ENCODE peak calls at places on chromosome 18, in four cellular contexts. One of them, this sample, is unnamed.

GRCh38 chr18:12278765-12279682 is 24.9 kb downstream of the CIDEA start:
- DNase-seq in body of pancreas: peak
- DNase-seq in astrocyte of the hippocampus: peak
- DNase-seq in glomerular endothelial cell: peak
- DNase-seq in this sample: peak

GRCh38 chr18:12159446-12159845 is 65.8 kb downstream of the ANKRD62 start:
- DNase-seq in glomerular endothelial cell: no peak
- DNase-seq in astrocyte of the hippocampus: no peak
- DNase-seq in body of pancreas: no peak
- DNase-seq in this sample: no peak

GRCh38 chr18:76390452-76391035 is 104.5 kb downstream of the ZNF516 start:
- DNase-seq in body of pancreas: no peak
- DNase-seq in glomerular endothelial cell: no peak
- DNase-seq in astrocyte of the hippocampus: no peak
- DNase-seq in this sample: no peak

GRCh38 chr18:63444567-63444966 is 22.3 kb upstream of the VPS4B start:
- DNase-seq in body of pancreas: no peak
- DNase-seq in glomerular endothelial cell: no peak
- DNase-seq in astrocyte of the hippocampus: no peak
- DNase-seq in this sample: no peak

GRCh38 chr18:35861367-35862114 is 110.9 kb upstream of the RMP24 start:
- DNase-seq in glomerular endothelial cell: no peak
- DNase-seq in astrocyte of the hippocampus: peak
- DNase-seq in body of pancreas: no peak
- DNase-seq in this sample: no peak

GRCh38 chr18:61637905-61638304 is 254.9 kb downstream of the RNF152 start:
- DNase-seq in body of pancreas: no peak
- DNase-seq in glomerular endothelial cell: no peak
- DNase-seq in astrocyte of the hippocampus: no peak
- DNase-seq in this sample: peak

GRCh38 chr18:78623142-78623541 is 356.5 kb upstream of the SALL3 start:
- DNase-seq in body of pancreas: no peak
- DNase-seq in astrocyte of the hippocampus: no peak
- DNase-seq in glomerular endothelial cell: no peak
- DNase-seq in this sample: no peak

GRCh38 chr18:80147418-80148315 is 38.6 kb downstream of the ADNP2 start:
- DNase-seq in astrocyte of the hippocampus: peak
- DNase-seq in body of pancreas: peak
- DNase-seq in glomerular endothelial cell: no peak
- DNase-seq in this sample: peak

GRCh38 chr18:39701839-39702238 is 2136.2 kb upstream of the CELF4 start:
- DNase-seq in glomerular endothelial cell: peak
- DNase-seq in body of pancreas: no peak
- DNase-seq in astrocyte of the hippocampus: no peak
- DNase-seq in this sample: no peak

GRCh38 chr18:59386909-59387515 is 27.9 kb upstream of the LMAN1 start:
- DNase-seq in astrocyte of the hippocampus: no peak
- DNase-seq in glomerular endothelial cell: no peak
- DNase-seq in body of pancreas: no peak
- DNase-seq in this sample: no peak

GRCh38 chr18:49846263-49846662 is 32.9 kb upstream of the ACAA2 start:
- DNase-seq in astrocyte of the hippocampus: peak
- DNase-seq in body of pancreas: no peak
- DNase-seq in glomerular endothelial cell: no peak
- DNase-seq in this sample: no peak

GRCh38 chr18:63445067-63445466 is 22.8 kb upstream of the VPS4B start:
- DNase-seq in body of pancreas: no peak
- DNase-seq in astrocyte of the hippocampus: no peak
- DNase-seq in glomerular endothelial cell: no peak
- DNase-seq in this sample: no peak

GRCh38 chr18:64777561-64777960 is 628.7 kb upstream of the LINC00305 start:
- DNase-seq in glomerular endothelial cell: no peak
- DNase-seq in astrocyte of the hippocampus: no peak
- DNase-seq in body of pancreas: no peak
- DNase-seq in this sample: no peak

GRCh38 chr18:33440011-33440383 is 524 bp downstream of the CCDC178 start:
- DNase-seq in glomerular endothelial cell: no peak
- DNase-seq in body of pancreas: peak
- DNase-seq in astrocyte of the hippocampus: peak
- DNase-seq in this sample: peak

GRCh38 chr18:62612246-62612645 is 89.4 kb downstream of the ZCCHC2 start:
- DNase-seq in astrocyte of the hippocampus: no peak
- DNase-seq in body of pancreas: no peak
- DNase-seq in glomerular endothelial cell: no peak
- DNase-seq in this sample: no peak

This sample was measured in WTC11.